ENCODE peak calls at places on chromosome 16, in four cellular contexts. H is MM.1S, X is keratinocyte, W is neural progenitor cell. D is an unnamed sample. For H3K27me3, the result is how much of the 10 kb centered on the place peaks cover.

GRCh38 chr16:83344014-83344413 is 463.8 kb upstream of the HSBP1 start:
- DNase-seq in X (no peak), W (no peak), H (no peak), D (peak)

GRCh38 chr16:72657164-72657563 is 390.8 kb downstream of the ZFHX3 start:
- DNase-seq in H (no peak), X (no peak), W (no peak), D (no peak)

GRCh38 chr16:76265434-76266045 is 11.7 kb upstream of the CNTNAP4 start:
- DNase-seq in H (no peak), X (no peak), W (peak), D (peak)

GRCh38 chr16:30980959-30981358 is 4.0 kb upstream of the HSD3B7 start:
- DNase-seq in X (no peak), H (no peak), W (no peak), D (no peak)

GRCh38 chr16:87970206-87970605 is 19.0 kb downstream of the BANP start:
- DNase-seq in X (no peak), H (no peak), W (no peak), D (peak)

GRCh38 chr16:28984619-28985135 is at the start of gene LAT:
- DNase-seq in H (peak), X (no peak), W (no peak), D (peak)

GRCh38 chr16:30774367-30775130 is 12.4 kb downstream of the RNF40 start:
- DNase-seq in W (peak), H (no peak), X (no peak), D (peak)

GRCh38 chr16:12168054-12169018 is 191.8 kb downstream of the SNX29 start:
- DNase-seq in H (no peak), X (no peak), W (no peak), D (no peak)

GRCh38 chr16:64391009-64391663 is 730.7 kb downstream of the CDH11 start:
- DNase-seq in X (no peak), W (no peak), H (no peak), D (peak)

GRCh38 chr16:52436646-52437645 is 110.0 kb downstream of the TOX3 start:
- DNase-seq in X (no peak), W (no peak), H (no peak), D (no peak)

GRCh38 chr16:72666267-72666666 is 381.7 kb downstream of the ZFHX3 start:
- DNase-seq in W (peak), H (no peak), X (no peak), D (peak)

GRCh38 chr16:11329891-11330290 is 15.4 kb upstream of the RMI2 start:
- DNase-seq in W (no peak), X (no peak), H (no peak), D (no peak)

GRCh38 chr16:51151951-51152663 is 1.0 kb upstream of the SALL1 start:
- DNase-seq in H (no peak), W (peak), X (no peak), D (peak)

GRCh38 chr16:19092653-19093410 is 20.9 kb upstream of the ITPRIPL2 start:
- DNase-seq in X (no peak), H (no peak), W (no peak), D (no peak)

GRCh38 chr16:23394141-23394540 is 58.8 kb downstream of the COG7 start:
- DNase-seq in X (no peak), W (no peak), H (no peak), D (no peak)

GRCh38 chr16:29678691-29679267 is at the start of gene QPRT:
- DNase-seq in W (peak), X (no peak), H (no peak), D (no peak)

GRCh38 chr16:31206776-31207175 is 4.2 kb upstream of the PYCARD start:
- DNase-seq in X (no peak), H (no peak), W (no peak), D (no peak)

GRCh38 chr16:11111891-11112634 is 143.9 kb downstream of the SOCS1 start:
- DNase-seq in H (no peak), X (no peak), W (no peak), D (no peak)

GRCh38 chr16:83137326-83137770 is 510.6 kb downstream of the CDH13 start:
- DNase-seq in X (no peak), W (peak), H (peak), D (peak)

GRCh38 chr16:50011707-50012106 is 13.3 kb upstream of the CNEP1R1 start:
- DNase-seq in W (no peak), H (no peak), X (no peak), D (no peak)

GRCh38 chr16:88700636-88701482 is 5.3 kb downstream of the RNF166 start:
- DNase-seq in W (no peak), X (no peak), H (peak), D (peak)

GRCh38 chr16:71409038-71409775 is 32.6 kb downstream of the TLE7 start:
- DNase-seq in X (no peak), W (no peak), H (no peak), D (no peak)

GRCh38 chr16:19488213-19488640 is 33.7 kb downstream of the GDE1 start:
- DNase-seq in W (no peak), H (no peak), X (no peak), D (no peak)

GRCh38 chr16:4913130-4913773 is 23.7 kb downstream of the PPL start:
- DNase-seq in H (peak), W (peak), X (no peak), D (no peak)

GRCh38 chr16:70715113-70715711 is 29.4 kb upstream of the MTSS2 start:
- DNase-seq in W (no peak), X (peak), H (no peak), D (peak)

GRCh38 chr16:46976550-46976949 is 3.1 kb upstream of the DNAJA2 start:
- DNase-seq in W (no peak), X (no peak), H (peak), D (no peak)

GRCh38 chr16:15572329-15573001 is 70.5 kb downstream of the MARF1 start:
- DNase-seq in H (no peak), W (no peak), X (no peak), D (peak)
- H3K4me2 ChIP-seq in H (no peak), W (no peak), X (no peak), D (peak)

GRCh38 chr16:9934723-9935508 is 247.3 kb downstream of the GRIN2A start:
- DNase-seq in W (no peak), H (no peak), X (no peak), D (no peak)
- H3K27ac ChIP-seq in W (no peak), H (no peak), X (no peak), D (no peak)

GRCh38 chr16:3188675-3188924 is 596 bp downstream of the OR1F1 start:
- DNase-seq in X (no peak), H (no peak), W (no peak), D (no peak)
- H3K27me3 ChIP-seq in X (under half), H (half or more), W (half or more), D (under half)

GRCh38 chr16:84881702-84882521 is 62.1 kb downstream of the CRISPLD2 start:
- DNase-seq in X (peak), H (no peak), W (no peak), D (peak)
- H3K4me2 ChIP-seq in X (no peak), H (no peak), W (no peak), D (peak)

GRCh38 chr16:66706506-66706880 is 9.9 kb upstream of the CMTM4 start:
- DNase-seq in X (no peak), W (no peak), H (no peak), D (no peak)
- H3K27ac ChIP-seq in X (no peak), W (no peak), H (no peak), D (no peak)

DNA sequence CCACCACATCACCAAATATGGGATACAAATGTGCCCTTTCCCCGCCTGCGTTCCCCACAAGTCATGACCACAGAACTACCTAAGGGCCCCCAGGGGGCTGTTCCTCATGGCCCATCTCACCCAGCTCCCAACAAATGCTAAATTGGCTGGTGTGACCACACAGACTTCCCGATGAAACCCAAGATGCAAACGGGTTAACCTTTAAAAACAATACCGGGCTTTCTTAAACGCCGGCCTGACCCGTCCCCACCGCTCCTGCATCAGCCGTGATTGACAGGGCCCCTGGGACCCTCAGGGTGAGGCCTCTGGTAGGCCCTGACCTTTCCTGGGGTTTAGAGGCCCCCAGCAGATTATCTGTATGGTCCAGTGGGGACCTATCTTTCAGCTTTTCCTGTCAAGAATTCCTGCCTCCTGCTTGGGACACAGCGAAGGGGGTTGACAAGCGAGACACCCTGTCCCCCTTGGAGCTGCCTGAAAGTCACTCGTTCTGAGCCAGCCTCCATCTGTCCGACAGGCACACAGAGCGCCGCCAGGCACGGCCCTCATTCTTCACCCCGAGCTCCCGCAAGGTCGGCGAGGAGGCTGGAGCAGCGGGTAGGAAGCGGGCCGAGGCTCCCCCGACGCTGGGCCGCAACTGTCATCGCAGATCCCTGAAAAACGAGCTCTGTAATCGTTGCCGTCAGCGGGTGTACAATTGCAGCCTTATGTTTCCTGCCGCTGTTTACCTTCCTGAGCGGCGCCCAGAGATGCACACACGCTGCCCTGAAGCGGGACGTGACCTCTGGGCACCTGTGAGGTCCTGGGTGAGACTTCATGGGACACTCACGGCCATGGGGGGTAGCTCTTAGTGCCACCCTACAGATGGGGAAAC is 300.2 kb downstream of the FOXL1 start:
- DNase-seq in X (no peak), W (peak), H (no peak), D (no peak)
- H3K27me3 ChIP-seq in X (under half), W (under half), H (under half), D (half or more)

DNA sequence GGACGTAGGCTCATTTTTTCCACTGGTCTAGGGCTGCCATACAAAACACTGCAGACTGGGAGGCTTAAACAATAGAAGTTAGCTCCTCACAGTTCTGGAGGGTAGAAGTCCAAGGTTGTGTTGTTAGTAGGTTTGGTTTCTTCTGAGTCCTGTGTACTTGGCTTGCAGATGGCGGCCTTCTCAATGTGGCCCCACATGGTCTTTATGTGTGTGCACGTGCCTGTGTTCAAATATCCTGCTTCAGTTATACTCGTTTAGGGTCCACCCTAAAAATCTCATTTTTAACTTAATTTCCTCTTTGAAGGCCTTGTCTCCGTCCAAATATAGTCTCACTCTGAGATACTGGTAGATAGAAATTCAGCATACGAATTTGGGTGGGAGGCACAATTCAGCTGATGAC is 542.4 kb downstream of the HAPSTR1 start:
- DNase-seq in X (no peak), W (no peak), H (no peak), D (no peak)
- H3K4me2 ChIP-seq in X (no peak), W (no peak), H (no peak), D (no peak)